ENCODE peak calls at places on chromosome 21, in ten cellular contexts. B, Z, A, G, R, C, E, F, H and D are unnamed samples.
A peak's percentile ranks its signal among the peaks of the same experiment; 100 is the strongest.

GRCh38 chr21:45892156-45892919 is 89.2 kb upstream of the COL6A1 start:
- DNase-seq in F (no peak), H (no peak), B (peak; percentile 46), R (no peak), A (peak; percentile 78), G (no peak), Z (no peak), E (no peak), C (no peak), D (no peak)

GRCh38 chr21:38477241-38477640 is 21.0 kb downstream of the ERG start:
- DNase-seq in H (no peak), R (no peak), E (no peak), G (no peak), F (no peak), B (no peak), C (no peak), A (no peak), Z (no peak), D (no peak)

GRCh38 chr21:37074195-37074510 is 1.1 kb downstream of the TTC3 start:
- DNase-seq in G (peak; percentile 21), A (no peak), Z (no peak), E (no peak), F (no peak), B (no peak), R (peak; percentile 19), H (no peak), C (no peak), D (no peak)

GRCh38 chr21:35026617-35027557 is 22.2 kb downstream of the RUNX1 start:
- DNase-seq in R (no peak), E (no peak), B (peak; percentile 91), Z (peak; percentile 45), F (no peak), A (peak; percentile 86), H (peak; percentile 73), C (peak; percentile 33), G (no peak), D (no peak)

GRCh38 chr21:44521928-44522752 is 17.9 kb downstream of the KRTAP10-1 start:
- DNase-seq in E (no peak), R (no peak), C (no peak), Z (no peak), H (no peak), A (peak; percentile 72), B (no peak), F (no peak), G (no peak), D (no peak)

GRCh38 chr21:39387461-39388037 is 38.7 kb upstream of the HMGN1 start:
- DNase-seq in A (peak; percentile 96), G (peak; percentile 89), E (peak; percentile 39), C (peak; percentile 92), F (peak; percentile 95), B (peak; percentile 93), R (peak; percentile 85), H (peak; percentile 86), Z (peak; percentile 73), D (peak; percentile 89)

GRCh38 chr21:45801989-45802388 is 158.5 kb downstream of the PCBP3 start:
- DNase-seq in C (no peak), A (no peak), Z (no peak), H (no peak), E (no peak), G (no peak), F (no peak), B (no peak), R (no peak), D (no peak)

GRCh38 chr21:34812510-34813265 is 143.9 kb downstream of the CLIC6 start:
- DNase-seq in H (no peak), Z (peak; percentile 85), C (no peak), B (no peak), F (no peak), R (no peak), E (peak; percentile 79), A (no peak), G (peak; percentile 96), D (no peak)